ENCODE peak calls at places on chromosomes 13 and 19, in nine cellular contexts. E is occipital lobe; T is left ventricle myocardium inferior; P is caudate nucleus; Z is activated T-helper 2 cell treated with anti-CD3 and anti-CD28 coated beads, Interferon-gamma antibody, Interleukin-2, Interleukin-4, amounts not matched to agents 10 μg/mL and 5 μg/mL and 100 μg/mL, durations not matched to agents 14 hours and 24 hours and 36 hours; D is NCI-H2081; F is activated CD4-positive, alpha-beta T cell treated with anti-CD3 and anti-CD28 coated beads for 24 hours; C is BE2C; B is effector memory CD4-positive, alpha-beta T cell. Y is an unnamed sample.
A peak's percentile ranks its signal among the peaks of the same experiment; 100 is the strongest.

GRCh38 chr13:71254384-71254783 is 612.6 kb downstream of the DACH1 start:
- DNase-seq in E (no peak), T (no peak), P (no peak), Z (no peak), D (no peak), F (no peak), C (no peak), B (no peak), Y (no peak)

GRCh38 chr13:40446365-40446764 is 220.1 kb downstream of the FOXO1 start:
- DNase-seq in E (no peak), T (no peak), P (no peak), Z (no peak), D (no peak), F (no peak), C (no peak), B (no peak), Y (no peak)

GRCh38 chr19:13693933-13694332 is 70.4 kb upstream of the MRI1 start:
- DNase-seq in E (no peak), T (no peak), P (no peak), Z (no peak), D (no peak), F (no peak), C (no peak), B (no peak), Y (no peak)

GRCh38 chr19:38993271-38993670 is 17.7 kb upstream of the FBXO17 start:
- DNase-seq in E (no peak), T (no peak), P (no peak), Z (no peak), D (no peak), F (no peak), C (no peak), B (no peak), Y (no peak)

GRCh38 chr19:2315818-2316353 is 7.9 kb upstream of the LINGO3 start:
- DNase-seq in E (no peak), T (peak; percentile 61), P (peak; percentile 58), Z (no peak), D (no peak), F (no peak), C (peak; percentile 81), B (no peak), Y (no peak)

GRCh38 chr19:58020129-58020528 is 13.7 kb upstream of the ZSCAN1 start:
- DNase-seq in E (no peak), T (no peak), P (no peak), Z (no peak), D (no peak), F (no peak), C (no peak), B (no peak), Y (no peak)

GRCh38 chr19:31408460-31409124 is 59.4 kb upstream of the TSHZ3 start:
- DNase-seq in E (no peak), T (no peak), P (no peak), Z (no peak), D (no peak), F (no peak), C (no peak), B (no peak), Y (no peak)

GRCh38 chr13:43203781-43204180 is 180.4 kb downstream of the DNAJC15 start:
- DNase-seq in E (no peak), T (no peak), P (no peak), Z (no peak), D (no peak), F (no peak), C (no peak), B (no peak), Y (no peak)

GRCh38 chr13:111937763-111938375 is 129.1 kb upstream of the SOX1 start:
- DNase-seq in E (no peak), T (no peak), P (no peak), Z (no peak), D (peak; percentile 21), F (no peak), C (no peak), B (no peak), Y (no peak)

GRCh38 chr13:20424959-20425358 is 100.7 kb downstream of the CRYL1 start:
- DNase-seq in E (no peak), T (no peak), P (no peak), Z (no peak), D (no peak), F (no peak), C (no peak), B (no peak), Y (no peak)

GRCh38 chr19:1002600-1002999 is 2.4 kb downstream of the GRIN3B start:
- DNase-seq in E (no peak), T (no peak), P (no peak), Z (no peak), D (no peak), F (no peak), C (no peak), B (no peak), Y (no peak)

GRCh38 chr13:69600811-69601210 is 506.8 kb upstream of the ATXN8OS start:
- DNase-seq in E (no peak), T (no peak), P (no peak), Z (no peak), D (no peak), F (no peak), C (no peak), B (no peak), Y (no peak)

GRCh38 chr19:35559281-35559659 is 4.2 kb downstream of the ATP4A start:
- DNase-seq in E (no peak), T (no peak), P (no peak), Z (no peak), D (no peak), F (no peak), C (no peak), B (no peak), Y (no peak)

GRCh38 chr19:5585461-5586299 is 17.9 kb upstream of the TINCR start:
- DNase-seq in E (no peak), T (no peak), P (peak; percentile 8), Z (no peak), D (no peak), F (peak; percentile 43), C (no peak), B (peak; percentile 33), Y (no peak)

GRCh38 chr19:10332158-10332964 is 968 bp downstream of the RAVER1 start:
- DNase-seq in E (no peak), T (no peak), P (no peak), Z (no peak), D (no peak), F (no peak), C (no peak), B (no peak), Y (no peak)

GRCh38 chr19:33580026-33580644 is 41.6 kb upstream of the CHST8 start:
- DNase-seq in E (no peak), T (no peak), P (no peak), Z (no peak), D (no peak), F (no peak), C (no peak), B (no peak), Y (no peak)

GRCh38 chr19:6217752-6218403 is 61.9 kb downstream of the MLLT1 start:
- DNase-seq in E (no peak), T (no peak), P (no peak), Z (no peak), D (no peak), F (no peak), C (peak; percentile 7), B (no peak), Y (no peak)

GRCh38 chr19:42197375-42197817 is 20.1 kb downstream of the DEDD2 start:
- DNase-seq in E (no peak), T (no peak), P (no peak), Z (no peak), D (no peak), F (no peak), C (no peak), B (no peak), Y (no peak)

GRCh38 chr19:44748426-44749254 is at the start of gene BCL3:
- DNase-seq in E (peak; percentile 5), T (peak; percentile 82), P (no peak), Z (peak; percentile 76), D (no peak), F (peak; percentile 52), C (peak; percentile 42), B (peak; percentile 74), Y (no peak)

GRCh38 chr19:4811328-4812131 is 20.0 kb downstream of the TICAM1 start:
- DNase-seq in E (peak; percentile 35), T (peak; percentile 85), P (peak; percentile 11), Z (peak; percentile 78), D (peak; percentile 26), F (peak; percentile 93), C (peak; percentile 89), B (peak; percentile 81), Y (peak; percentile 48)

GRCh38 chr13:113921763-113922162 is 52.1 kb downstream of the C13orf46 start:
- DNase-seq in E (no peak), T (no peak), P (no peak), Z (no peak), D (no peak), F (no peak), C (no peak), B (no peak), Y (no peak)

GRCh38 chr13:83167203-83167602 is 715.1 kb downstream of the SLITRK1 start:
- DNase-seq in E (no peak), T (no peak), P (no peak), Z (no peak), D (no peak), F (no peak), C (no peak), B (no peak), Y (no peak)

GRCh38 chr19:7421941-7422744 is 66.7 kb downstream of the PEX11G start:
- DNase-seq in E (no peak), T (no peak), P (no peak), Z (no peak), D (no peak), F (no peak), C (no peak), B (no peak), Y (no peak)

GRCh38 chr13:27226991-27227390 is 24.4 kb upstream of the RPL21 start:
- DNase-seq in E (no peak), T (no peak), P (no peak), Z (no peak), D (no peak), F (no peak), C (no peak), B (no peak), Y (no peak)

GRCh38 chr19:33390120-33390907 is 16.8 kb downstream of the CEBPG start:
- DNase-seq in E (peak; percentile 50), T (peak; percentile 69), P (no peak), Z (no peak), D (peak; percentile 8), F (no peak), C (peak; percentile 28), B (no peak), Y (no peak)

GRCh38 chr19:57813919-57814504 is 701 bp downstream of the ZNF552 start:
- DNase-seq in E (no peak), T (no peak), P (no peak), Z (no peak), D (no peak), F (no peak), C (no peak), B (no peak), Y (no peak)

GRCh38 chr13:44578064-44578394 is 1.9 kb upstream of the TSC22D1 start:
- DNase-seq in E (no peak), T (no peak), P (no peak), Z (no peak), D (no peak), F (no peak), C (no peak), B (no peak), Y (no peak)

GRCh38 chr19:18645035-18645511 is 8.2 kb downstream of the KLHL26 start:
- DNase-seq in E (peak; percentile 55), T (no peak), P (peak; percentile 80), Z (no peak), D (no peak), F (no peak), C (no peak), B (no peak), Y (no peak)

GRCh38 chr13:44365008-44365407 is 8.6 kb upstream of the SERP2 start:
- DNase-seq in E (no peak), T (no peak), P (no peak), Z (no peak), D (no peak), F (no peak), C (no peak), B (no peak), Y (no peak)

GRCh38 chr19:3129112-3129511 is 6.7 kb upstream of the GNA15 start:
- DNase-seq in E (no peak), T (no peak), P (no peak), Z (no peak), D (peak; percentile 16), F (no peak), C (no peak), B (no peak), Y (no peak)

GRCh38 chr19:8017808-8018207 is 12.4 kb upstream of the ELAVL1 start:
- DNase-seq in E (no peak), T (no peak), P (no peak), Z (peak; percentile 36), D (no peak), F (no peak), C (no peak), B (peak; percentile 24), Y (no peak)

Y was measured in KG1.